ENCODE peak calls at places on chromosome 7, in five cellular contexts. F is HuH-7.5, S is colonic mucosa, Y is RWPE1, N is lower leg skin. M is an unnamed sample.
A peak's percentile ranks its signal among the peaks of the same experiment; 100 is the strongest.

GRCh38 chr7:33904680-33905388 is 505 bp upstream of the BMPER start:
- DNase-seq in F (peak; percentile 48), S (peak; percentile 22), Y (peak; percentile 20), N (no peak), M (peak; percentile 74)

GRCh38 chr7:40279991-40280390 is 145.2 kb downstream of the SUGCT start:
- DNase-seq in F (no peak), S (no peak), Y (no peak), N (no peak), M (no peak)

GRCh38 chr7:650339-651031 is 76.0 kb upstream of the DNAAF5 start:
- DNase-seq in F (no peak), S (no peak), Y (no peak), N (no peak), M (peak; percentile 83)

GRCh38 chr7:157440346-157441022 is 103.7 kb downstream of the DNAJB6 start:
- DNase-seq in F (no peak), S (no peak), Y (no peak), N (peak; percentile 25), M (no peak)

GRCh38 chr7:27933691-27934565 is 194.0 kb downstream of the TAX1BP1 start:
- DNase-seq in F (no peak), S (no peak), Y (no peak), N (no peak), M (no peak)

GRCh38 chr7:152120210-152120609 is 94.7 kb downstream of the GALNT11 start:
- DNase-seq in F (no peak), S (no peak), Y (no peak), N (peak; percentile 14), M (no peak)

GRCh38 chr7:95993420-95993819 is 221.1 kb downstream of the DYNC1I1 start:
- DNase-seq in F (no peak), S (no peak), Y (no peak), N (no peak), M (no peak)

GRCh38 chr7:921071-921461 is 33.4 kb downstream of the ADAP1 start:
- DNase-seq in F (no peak), S (no peak), Y (no peak), N (peak; percentile 80), M (no peak)

GRCh38 chr7:127504715-127505114 is 80.7 kb downstream of the GCC1 start:
- DNase-seq in F (no peak), S (peak; percentile 20), Y (peak; percentile 9), N (peak; percentile 74), M (no peak)

GRCh38 chr7:4171029-4171786 is 510.9 kb upstream of the FOXK1 start:
- DNase-seq in F (no peak), S (no peak), Y (no peak), N (no peak), M (no peak)

GRCh38 chr7:1386623-1387220 is 72.5 kb downstream of the MICALL2 start:
- DNase-seq in F (no peak), S (no peak), Y (no peak), N (no peak), M (no peak)

GRCh38 chr7:46146454-46147255 is 225.6 kb upstream of the IGFBP3 start:
- DNase-seq in F (no peak), S (no peak), Y (no peak), N (no peak), M (no peak)

GRCh38 chr7:6268909-6269306 is 3.5 kb downstream of the CYTH3 start:
- DNase-seq in F (no peak), S (peak; percentile 50), Y (no peak), N (peak; percentile 32), M (no peak)

GRCh38 chr7:101924171-101924570 is 106.7 kb downstream of the CUX1 start:
- DNase-seq in F (no peak), S (no peak), Y (no peak), N (no peak), M (peak; percentile 84)

GRCh38 chr7:76427635-76428034 is 2.9 kb downstream of the ZP3 start:
- DNase-seq in F (no peak), S (no peak), Y (no peak), N (no peak), M (no peak)

GRCh38 chr7:103905997-103906396 is 83.5 kb downstream of the RELN start:
- DNase-seq in F (no peak), S (no peak), Y (no peak), N (no peak), M (no peak)

GRCh38 chr7:70568674-70569334 is 563.1 kb upstream of the GALNT17 start:
- DNase-seq in F (no peak), S (peak; percentile 71), Y (no peak), N (no peak), M (no peak)

GRCh38 chr7:94701555-94701973 is 45.6 kb upstream of the SGCE start:
- DNase-seq in F (peak; percentile 56), S (no peak), Y (peak; percentile 27), N (no peak), M (no peak)

GRCh38 chr7:37960483-37960882 is 40.0 kb downstream of the EPDR1 start:
- DNase-seq in F (no peak), S (no peak), Y (no peak), N (no peak), M (no peak)

GRCh38 chr7:140458191-140458590 is 21.1 kb downstream of the MKRN1 start:
- DNase-seq in F (no peak), S (no peak), Y (no peak), N (no peak), M (no peak)

GRCh38 chr7:8172372-8173354 is 89.3 kb downstream of the ICA1 start:
- DNase-seq in F (no peak), S (no peak), Y (no peak), N (no peak), M (no peak)

GRCh38 chr7:116543664-116544063 is 18.8 kb downstream of the CAV1 start:
- DNase-seq in F (no peak), S (no peak), Y (no peak), N (no peak), M (no peak)

GRCh38 chr7:6271091-6271658 is 1.2 kb downstream of the CYTH3 start:
- DNase-seq in F (peak; percentile 27), S (peak; percentile 61), Y (peak; percentile 75), N (peak; percentile 88), M (peak; percentile 85)

GRCh38 chr7:157700237-157701005 is 363.6 kb downstream of the DNAJB6 start:
- DNase-seq in F (no peak), S (no peak), Y (no peak), N (peak; percentile 68), M (peak; percentile 38)

GRCh38 chr7:25098096-25099046 is 26.7 kb downstream of the CYCS start:
- DNase-seq in F (peak; percentile 40), S (peak; percentile 46), Y (peak; percentile 84), N (peak; percentile 87), M (no peak)

GRCh38 chr7:80581472-80581871 is 57.0 kb upstream of the CD36 start:
- DNase-seq in F (no peak), S (no peak), Y (peak; percentile 13), N (no peak), M (no peak)

GRCh38 chr7:50656141-50656895 is 91.1 kb upstream of the DDC start:
- DNase-seq in F (no peak), S (no peak), Y (no peak), N (peak; percentile 82), M (peak; percentile 70)

GRCh38 chr7:122438492-122438891 is 133.9 kb upstream of the FEZF1 start:
- DNase-seq in F (no peak), S (no peak), Y (no peak), N (no peak), M (no peak)

GRCh38 chr7:1716263-1717094 is 46.4 kb downstream of the ELFN1 start:
- DNase-seq in F (no peak), S (no peak), Y (peak; percentile 52), N (no peak), M (no peak)